ENCODE peak calls at places on chromosome 14, in seven cellular contexts. F is esophagus squamous epithelium, M is IMR-90, A is right lobe of liver, D is transverse colon, Q is stomach, E is sigmoid colon. U is an unnamed sample.

GRCh38 chr14:32370720-32371119 is 41.6 kb downstream of the AKAP6 start:
- DNase-seq in F (no peak), M (peak; percentile 89), A (no peak), D (no peak), Q (no peak), E (no peak), U (no peak)

GRCh38 chr14:105337966-105338365 is 23.4 kb downstream of the PACS2 start:
- DNase-seq in F (no peak), M (no peak), A (peak; percentile 83), D (no peak), Q (peak; percentile 55), E (no peak), U (no peak)

GRCh38 chr14:77962731-77963520 is 163.0 kb downstream of the ADCK1 start:
- DNase-seq in F (no peak), M (no peak), A (no peak), D (no peak), Q (no peak), E (no peak), U (no peak)

GRCh38 chr14:68392393-68393085 is 400.3 kb downstream of the ZFP36L1 start:
- DNase-seq in F (no peak), M (no peak), A (peak; percentile 89), D (peak; percentile 51), Q (peak; percentile 31), E (peak; percentile 86), U (peak; percentile 68)

GRCh38 chr14:105118646-105119409 is 49.7 kb downstream of the JAG2 start:
- DNase-seq in F (no peak), M (no peak), A (no peak), D (no peak), Q (no peak), E (no peak), U (peak; percentile 66)

GRCh38 chr14:53432378-53432802 is 279.3 kb upstream of the DDHD1 start:
- DNase-seq in F (no peak), M (peak; percentile 60), A (no peak), D (no peak), Q (no peak), E (no peak), U (no peak)

GRCh38 chr14:51448831-51449665 is 202.7 kb upstream of the FRMD6 start:
- DNase-seq in F (no peak), M (peak; percentile 98), A (peak; percentile 65), D (no peak), Q (no peak), E (no peak), U (no peak)

GRCh38 chr14:101600891-101601602 is 39.8 kb downstream of the DIO3 start:
- DNase-seq in F (no peak), M (no peak), A (peak; percentile 29), D (peak; percentile 3), Q (no peak), E (no peak), U (peak; percentile 3)

GRCh38 chr14:21102472-21103164 is 1.8 kb downstream of the TMEM253 start:
- DNase-seq in F (no peak), M (no peak), A (no peak), D (no peak), Q (no peak), E (no peak), U (no peak)

GRCh38 chr14:61203059-61203753 is 77.9 kb downstream of the TMEM30B start:
- DNase-seq in F (no peak), M (no peak), A (no peak), D (no peak), Q (no peak), E (no peak), U (no peak)

GRCh38 chr14:71418591-71419245 is 511.5 kb downstream of the PCNX1 start:
- DNase-seq in F (no peak), M (no peak), A (no peak), D (no peak), Q (no peak), E (no peak), U (no peak)

GRCh38 chr14:68043752-68044151 is 224.2 kb downstream of the RAD51B start:
- DNase-seq in F (no peak), M (no peak), A (no peak), D (no peak), Q (no peak), E (no peak), U (no peak)

GRCh38 chr14:50173891-50174290 is 57.5 kb downstream of the SOS2 start:
- DNase-seq in F (no peak), M (peak; percentile 4), A (no peak), D (no peak), Q (no peak), E (no peak), U (no peak)

GRCh38 chr14:74302160-74302628 is 540 bp downstream of the ABCD4 start:
- DNase-seq in F (no peak), M (peak; percentile 56), A (no peak), D (no peak), Q (no peak), E (no peak), U (no peak)

GRCh38 chr14:101068293-101068957 is 164.9 kb upstream of the RTL1 start:
- DNase-seq in F (no peak), M (no peak), A (peak; percentile 36), D (peak; percentile 1), Q (no peak), E (peak; percentile 51), U (peak; percentile 49)

GRCh38 chr14:84646791-84647500 is 883.0 kb upstream of the FLRT2 start:
- DNase-seq in F (no peak), M (peak; percentile 11), A (no peak), D (no peak), Q (no peak), E (no peak), U (no peak)

GRCh38 chr14:51445001-51445390 is 204.9 kb downstream of the TMX1 start:
- DNase-seq in F (no peak), M (no peak), A (no peak), D (no peak), Q (no peak), E (no peak), U (no peak)

GRCh38 chr14:95531473-95531872 is 3.4 kb upstream of the GLRX5 start:
- DNase-seq in F (no peak), M (peak; percentile 95), A (peak; percentile 13), D (no peak), Q (no peak), E (no peak), U (no peak)

GRCh38 chr14:72894323-72894622 is 372 bp upstream of the DPF3 start:
- DNase-seq in F (no peak), M (no peak), A (no peak), D (no peak), Q (no peak), E (no peak), U (no peak)

GRCh38 chr14:72894623-72895378 is 900 bp upstream of the DPF3 start:
- DNase-seq in F (no peak), M (no peak), A (peak; percentile 63), D (peak; percentile 38), Q (no peak), E (no peak), U (no peak)

GRCh38 chr14:72892879-72893635 is 844 bp downstream of the DPF3 start:
- DNase-seq in F (no peak), M (no peak), A (peak; percentile 70), D (peak; percentile 33), Q (no peak), E (no peak), U (no peak)

GRCh38 chr14:72892103-72892878 is 1.6 kb downstream of the DPF3 start:
- DNase-seq in F (no peak), M (peak; percentile 43), A (no peak), D (peak; percentile 30), Q (no peak), E (no peak), U (no peak)

DNA sequence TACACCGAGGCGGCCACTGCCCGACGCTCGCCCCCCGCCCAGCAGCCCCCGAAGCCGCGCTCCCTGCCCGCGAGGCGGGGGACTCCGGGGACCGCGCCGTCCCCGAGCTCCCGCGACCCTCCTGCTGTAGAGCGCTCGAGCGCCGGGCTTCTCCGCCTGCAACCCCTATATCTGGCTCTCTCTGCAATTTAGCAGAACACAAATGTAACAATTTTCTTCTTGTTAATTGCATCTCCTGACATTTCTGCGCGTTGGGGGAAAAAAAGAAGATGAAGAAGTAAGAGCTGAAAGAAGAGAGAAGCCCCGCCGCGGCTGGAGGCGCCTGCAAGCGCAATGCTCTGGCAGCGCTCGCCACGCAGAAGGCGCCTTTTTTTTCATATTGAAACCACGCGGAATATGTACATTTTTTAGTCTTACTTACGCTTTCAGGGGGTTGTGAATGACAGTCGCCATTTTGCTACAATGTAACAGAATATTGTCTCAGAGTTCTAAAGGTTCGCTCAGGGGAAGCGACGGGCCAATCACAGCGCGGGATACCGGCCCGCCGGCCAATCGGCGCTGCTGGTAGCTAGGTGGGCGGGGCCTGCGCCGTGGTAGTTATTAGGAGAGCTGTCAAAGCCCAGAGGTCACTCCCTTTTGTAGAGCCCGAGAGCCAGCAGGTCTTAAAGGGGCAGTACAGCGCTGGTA is at the start of gene DPF3:
- DNase-seq in F (peak; percentile 62), M (peak; percentile 96), A (peak; percentile 98), D (peak; percentile 98), Q (peak; percentile 97), E (peak; percentile 98), U (peak; percentile 99)
- TF ChIP-seq POLR2A in F (peak; percentile 23), M (no peak), A (peak; percentile 66), D (no peak), Q (no peak), E (no peak), U (no peak)

DNA sequence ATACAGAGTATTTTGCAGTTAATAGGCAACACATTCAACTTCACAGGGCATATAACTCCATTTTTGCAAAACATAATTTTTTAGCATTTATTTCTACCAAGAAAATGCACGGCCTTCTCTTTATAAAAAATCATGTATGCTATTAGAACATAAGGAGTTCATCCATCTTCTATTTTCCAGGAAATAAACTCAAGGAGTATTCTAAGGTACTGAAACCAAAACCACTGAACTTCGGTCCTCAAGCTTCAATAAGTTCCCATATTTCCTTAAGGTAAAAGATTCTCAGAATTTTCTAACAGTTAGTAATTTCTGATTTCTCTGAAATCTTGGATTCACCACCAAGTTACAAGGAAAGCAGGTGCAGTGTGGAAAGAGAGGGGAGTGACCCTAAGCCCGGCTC is 113.3 kb upstream of the DIO2 start:
- DNase-seq in F (no peak), M (no peak), A (no peak), D (no peak), Q (no peak), E (no peak), U (no peak)
- H3K4me3 ChIP-seq in F (no peak overlapping the region), M (no peak overlapping the region), A (no peak overlapping the region), D (no peak overlapping the region), Q (no peak overlapping the region), E (no peak overlapping the region), U (no peak overlapping the region)

GRCh38 chr14:99683619-99684355 is at the start of gene CYP46A1:
- DNase-seq in F (peak; percentile 95), M (peak; percentile 99), A (peak; percentile 100), D (peak; percentile 100), Q (peak; percentile 100), E (peak; percentile 100), U (peak; percentile 100)
- TF ChIP-seq POLR2A in F (no peak), M (no peak), A (no peak), D (no peak), Q (no peak), E (no peak), U (no peak)

DNA sequence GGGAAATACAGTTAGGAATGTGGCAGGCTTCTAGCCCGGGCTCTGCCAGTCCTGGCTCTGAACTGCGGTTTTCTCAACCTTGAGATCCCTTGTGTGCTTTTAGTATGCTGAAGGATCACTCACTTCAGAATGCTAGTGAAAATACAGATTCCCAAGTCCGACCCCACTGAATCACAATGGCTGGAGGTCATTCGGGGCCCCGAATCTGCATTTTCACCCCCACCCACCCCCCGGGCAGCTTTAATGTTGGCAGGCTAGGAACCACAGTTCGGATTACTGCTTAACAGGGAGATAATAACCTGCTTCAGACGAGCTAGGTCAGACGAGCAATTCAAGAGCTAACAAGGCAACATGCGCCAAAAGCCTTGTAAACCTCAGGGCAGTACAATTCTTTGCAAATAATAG is 535 bp upstream of the SUSD6 start:
- DNase-seq in F (no peak), M (no peak), A (no peak), D (no peak), Q (no peak), E (no peak), U (no peak)
- H3K4me3 ChIP-seq in F (peak overlapping the region; percentile 74), M (peak overlapping the region; percentile 55), A (peak overlapping the region; percentile 74), D (peak overlapping the region; percentile 19), Q (peak overlapping the region; percentile 65), E (peak overlapping the region; percentile 85), U (no peak overlapping the region)